ENCODE peak calls at places on chromosomes 1 and 21, in four cellular contexts. M is K562, W is GM12878, I is HepG2. F is an unnamed sample.

GRCh38 chr1:223129229-223129851 is 13.7 kb downstream of the TLR5 start:
- DNase-seq in M (peak; percentile 87), W (no peak), I (peak; percentile 19), F (peak; percentile 86)

GRCh38 chr1:218480691-218481099 is 135.6 kb downstream of the TGFB2 start:
- DNase-seq in M (no peak), W (no peak), I (peak; percentile 16), F (no peak)

GRCh38 chr21:41446571-41446970 is 20.5 kb downstream of the MX1 start:
- DNase-seq in M (no peak), W (no peak), I (no peak), F (no peak)

GRCh38 chr1:207069059-207069458 is 16.0 kb downstream of the PFKFB2 start:
- DNase-seq in M (no peak), W (no peak), I (no peak), F (no peak)

GRCh38 chr1:164561461-164561860 is 2.5 kb downstream of the PBX1 start:
- DNase-seq in M (no peak), W (no peak), I (no peak), F (no peak)

GRCh38 chr1:41696381-41696780 is 211.9 kb upstream of the EDN2 start:
- DNase-seq in M (no peak), W (no peak), I (no peak), F (peak; percentile 86)

GRCh38 chr1:21570885-21571284 is 61.7 kb downstream of the ALPL start:
- DNase-seq in M (no peak), W (no peak), I (no peak), F (no peak)

GRCh38 chr1:211068976-211069375 is 65.0 kb downstream of the KCNH1 start:
- DNase-seq in M (no peak), W (no peak), I (no peak), F (no peak)

GRCh38 chr21:39096754-39097153 is 86.5 kb downstream of the PSMG1 start:
- DNase-seq in M (no peak), W (no peak), I (no peak), F (no peak)

GRCh38 chr1:20505488-20505887 is 2.5 kb downstream of the MUL1 start:
- DNase-seq in M (no peak), W (no peak), I (no peak), F (no peak)

GRCh38 chr1:3944621-3944914 is 44.5 kb upstream of the C1orf174 start:
- DNase-seq in M (no peak), W (no peak), I (no peak), F (no peak)
- TF ChIP-seq YY1 in M (no peak), W (no peak), I (no peak), F (no peak)

DNA sequence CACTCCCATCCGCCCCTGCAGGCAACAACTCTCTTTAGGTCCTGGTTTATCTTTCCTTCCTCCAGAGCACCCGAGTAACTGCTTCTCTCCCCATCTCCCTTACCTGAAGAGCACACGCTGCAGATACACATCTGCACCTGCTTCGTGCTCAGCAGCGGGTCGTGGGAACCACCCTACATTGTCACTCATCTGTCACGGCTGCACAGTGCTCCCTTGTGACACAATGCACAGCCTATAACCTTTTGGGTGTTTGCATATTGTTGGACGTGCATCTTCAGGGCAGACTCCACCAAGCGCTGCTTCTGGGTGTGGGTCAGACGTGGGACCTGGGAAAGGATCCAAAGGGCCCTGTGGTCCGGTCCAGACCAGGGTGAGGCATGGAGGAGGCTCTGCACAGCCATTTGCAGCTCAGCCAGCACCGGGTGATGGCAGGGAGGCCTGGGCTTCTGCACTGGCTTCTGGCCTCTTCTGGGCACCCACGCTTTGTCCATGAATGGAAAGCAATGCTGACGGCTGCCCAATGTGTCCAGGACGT is 42.5 kb downstream of the WDR4 start:
- DNase-seq in M (no peak), W (no peak), I (no peak), F (peak; percentile 18)
- TF ChIP-seq FOXM1 in M (no peak), W (no peak), I (no peak), F (no peak)

GRCh38 chr21:36750579-36750959 is 51.7 kb downstream of the SIM2 start:
- DNase-seq in M (no peak), W (no peak), I (no peak), F (no peak)
- TF ChIP-seq YY1 in M (no peak), W (no peak), I (no peak), F (no peak)

GRCh38 chr1:109425902-109426277 is 358 bp downstream of the PSMA5 start:
- DNase-seq in M (peak; percentile 74), W (no peak), I (peak; percentile 59), F (no peak)
- TF ChIP-seq FOXM1 in M (no peak), W (no peak), I (no peak), F (no peak)

DNA sequence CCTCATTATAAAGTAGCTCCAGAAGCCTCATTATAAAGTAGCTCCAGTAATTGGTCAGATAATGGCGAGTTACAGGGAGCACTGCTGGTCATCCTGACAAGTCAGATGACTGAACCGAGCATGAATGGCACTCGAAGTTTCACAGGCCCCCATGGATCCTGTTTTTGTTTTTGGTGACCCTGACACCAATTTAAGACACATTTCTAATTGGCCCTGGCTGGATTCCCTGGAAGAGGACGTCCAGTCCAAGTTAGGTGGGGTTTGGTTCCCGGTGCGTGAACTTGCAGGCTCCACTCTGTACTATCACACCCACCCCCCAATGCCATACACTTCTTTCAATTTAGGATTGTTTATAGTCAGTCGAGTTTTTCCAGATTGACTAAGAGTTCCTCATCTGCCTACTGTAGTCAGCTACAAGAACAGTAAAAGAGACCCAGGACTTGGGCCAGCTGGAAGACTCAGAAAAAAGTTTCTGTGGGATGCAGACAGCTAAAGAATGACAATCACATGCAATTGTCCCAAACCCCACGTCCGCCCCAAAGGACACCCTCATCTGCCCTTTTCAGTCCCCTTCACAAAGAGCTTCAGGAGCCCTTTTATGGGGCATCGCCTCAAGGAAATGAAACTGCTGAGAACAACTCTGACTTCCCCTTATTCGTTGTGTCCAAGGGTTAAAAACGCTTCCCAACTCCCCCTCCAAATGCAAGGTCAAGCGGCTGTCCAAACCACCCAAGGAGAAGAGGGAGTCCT is 2.7 kb downstream of the DHRS3 start:
- DNase-seq in M (no peak), W (no peak), I (no peak), F (no peak)
- TF ChIP-seq YY1 in M (no peak), W (no peak), I (no peak), F (no peak)